ENCODE peak calls at places on chromosomes 6 and 20, in five cellular contexts. Q is IMR-90, S is AG09319, I is GM13977, G is neural progenitor cell. Z is an unnamed sample.

GRCh38 chr20:41482647-41483552 is 116.3 kb upstream of the EMILIN3 start:
- DNase-seq in Q (peak), G (no peak), S (peak), I (no peak), Z (no peak)

GRCh38 chr6:150929403-150929802 is 63.9 kb downstream of the MTHFD1L start:
- DNase-seq in Q (peak), I (no peak), G (no peak), S (no peak), Z (no peak)

GRCh38 chr20:62815066-62815991 is 1.5 kb upstream of the COL9A3 start:
- DNase-seq in S (no peak), G (peak), Q (peak), I (no peak), Z (no peak)

GRCh38 chr6:111737065-111737521 is 131.4 kb upstream of the TRAF3IP2 start:
- DNase-seq in S (no peak), G (no peak), I (no peak), Q (peak), Z (no peak)

GRCh38 chr6:63546697-63547096 is 25.6 kb upstream of the LOC128125822 start:
- DNase-seq in G (no peak), Q (no peak), S (no peak), I (no peak), Z (no peak)

GRCh38 chr6:137227872-137228302 is 8.7 kb upstream of the IFNGR1 start:
- DNase-seq in I (no peak), Q (no peak), G (no peak), S (no peak), Z (no peak)

GRCh38 chr6:145148392-145149175 is 586.7 kb downstream of the EPM2A start:
- DNase-seq in Q (peak), I (no peak), S (peak), G (no peak), Z (no peak)

GRCh38 chr6:165800337-165800736 is 137.3 kb upstream of the PDE10A start:
- DNase-seq in S (no peak), G (no peak), I (no peak), Q (no peak), Z (no peak)

GRCh38 chr6:71886184-71887005 is at the start of gene RIMS1:
- DNase-seq in I (peak), Q (no peak), G (peak), S (no peak), Z (peak)

GRCh38 chr6:90294614-90294988 is 2.0 kb downstream of the BACH2 start:
- DNase-seq in I (no peak), G (peak), S (no peak), Q (no peak), Z (no peak)

GRCh38 chr20:58545565-58546195 is 30.5 kb upstream of the APCDD1L start:
- DNase-seq in I (no peak), S (no peak), G (no peak), Q (no peak), Z (no peak)

GRCh38 chr20:57851025-57851682 is 141.3 kb upstream of the PMEPA1 start:
- DNase-seq in G (no peak), Q (no peak), S (no peak), I (no peak), Z (no peak)

GRCh38 chr20:32494498-32495216 is 90.5 kb downstream of the NOL4L start:
- DNase-seq in I (no peak), Q (no peak), G (no peak), S (no peak), Z (no peak)

GRCh38 chr6:44004625-44005506 is 122.4 kb downstream of the MRPL14 start:
- DNase-seq in S (no peak), Q (peak), I (no peak), G (no peak), Z (no peak)

GRCh38 chr6:53828971-53829697 is 34.3 kb downstream of the LRRC1 start:
- DNase-seq in S (no peak), I (no peak), Q (no peak), G (no peak), Z (no peak)

GRCh38 chr6:122610690-122611455 is 668 bp downstream of the PKIB start:
- DNase-seq in I (peak), Q (no peak), G (peak), S (no peak), Z (peak)

GRCh38 chr6:69835414-69836179 is 30.8 kb upstream of the COL19A1 start:
- DNase-seq in S (peak), I (peak), G (peak), Q (peak), Z (no peak)

GRCh38 chr20:32017711-32018251 is 7.5 kb downstream of the CCM2L start:
- DNase-seq in Q (no peak), G (peak), S (no peak), I (peak), Z (no peak)

DNA sequence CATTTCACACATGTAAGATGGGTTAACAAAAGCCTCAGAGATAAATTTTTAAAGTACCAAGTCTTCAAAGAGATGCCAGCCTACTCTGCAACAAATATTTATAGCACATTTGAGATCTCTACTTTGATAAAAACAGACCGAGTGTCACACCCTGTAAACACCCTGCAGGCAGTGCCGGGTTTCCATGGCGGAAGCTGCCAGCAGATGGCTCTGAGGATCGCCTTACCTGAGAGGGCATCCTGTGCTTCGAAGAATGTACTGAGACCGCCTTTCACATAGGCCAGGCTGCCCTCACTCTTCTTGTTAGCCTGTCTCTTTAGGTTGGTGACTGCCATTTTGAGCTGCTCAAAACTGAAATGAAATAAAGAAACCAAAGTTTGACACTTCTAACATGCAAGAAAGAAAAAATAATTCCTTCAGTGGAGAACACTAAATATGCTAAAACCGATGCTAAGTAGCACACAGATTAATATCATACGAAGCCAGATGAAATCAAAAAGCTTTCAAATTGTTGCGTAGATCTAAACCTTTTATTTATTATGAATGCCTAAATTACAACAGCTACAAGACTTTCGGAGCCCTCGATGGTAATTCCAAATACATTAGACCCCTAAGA is 39.3 kb downstream of the HUS1B start:
- DNase-seq in S (no peak), I (no peak), G (no peak), Q (no peak), Z (no peak)
- TF ChIP-seq CTCF in S (no peak), I (no peak), G (peak), Q (no peak), Z (no peak)

DNA sequence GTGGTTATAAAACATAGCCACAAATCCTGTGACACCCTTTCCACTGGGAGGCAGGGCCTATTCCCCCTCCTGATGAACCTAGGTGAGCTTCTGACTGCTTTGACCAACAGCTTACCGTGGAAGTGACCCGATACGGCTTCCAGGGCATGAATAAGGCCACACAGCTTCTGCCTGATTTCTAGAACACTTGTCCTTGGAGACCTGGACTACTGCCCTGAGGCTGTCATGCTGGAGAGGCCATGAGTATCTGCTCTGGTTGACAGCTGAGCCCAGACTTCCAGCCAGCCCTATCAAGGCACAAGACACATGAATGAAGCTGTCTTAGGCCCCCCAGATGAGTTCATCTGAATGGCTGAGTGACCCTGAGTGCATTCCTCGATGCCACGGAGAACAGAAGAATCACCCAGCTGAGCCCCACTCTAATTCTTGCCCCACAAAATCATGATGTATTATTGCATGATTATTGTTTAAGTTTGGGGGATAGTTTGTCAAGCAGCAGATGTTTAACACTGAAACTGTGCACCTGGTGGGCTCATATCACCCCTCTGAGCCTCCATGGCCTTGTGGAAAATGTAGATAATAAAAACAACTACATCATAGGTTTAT is 16.6 kb downstream of the TP53RK start:
- DNase-seq in Q (no peak), G (no peak), I (no peak), S (no peak), Z (no peak)
- TF ChIP-seq CTCF in Q (no peak), G (no peak), I (no peak), S (no peak), Z (no peak)

DNA sequence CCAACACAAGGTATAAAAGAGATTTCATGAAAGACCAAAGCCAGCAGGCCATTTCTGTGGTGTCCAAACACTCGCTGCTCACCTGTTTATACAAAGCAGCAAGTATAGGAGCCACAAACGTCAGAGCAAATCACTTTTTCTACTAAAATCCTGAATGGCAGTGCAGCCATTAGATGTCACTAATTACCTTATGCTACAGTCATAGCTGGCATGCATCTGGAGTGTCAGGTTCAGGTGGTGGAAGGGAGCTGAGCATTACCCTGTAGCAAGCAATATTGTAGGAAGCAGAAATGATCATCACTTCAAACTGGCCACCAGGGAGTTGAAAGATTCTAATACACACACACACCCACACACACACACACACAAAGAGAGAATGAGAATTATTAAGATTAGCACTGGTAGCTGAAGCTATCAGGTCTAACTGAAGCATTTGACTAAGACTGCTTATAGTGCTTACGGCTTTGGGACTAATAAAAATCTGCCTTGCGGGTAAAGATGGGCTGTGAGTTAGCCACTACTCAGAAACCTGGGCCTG is 75.8 kb downstream of the EFHC1 start:
- DNase-seq in S (no peak), Q (no peak), I (no peak), G (no peak), Z (no peak)
- TF ChIP-seq CTCF in S (no peak), Q (no peak), I (peak), G (no peak), Z (no peak)

DNA sequence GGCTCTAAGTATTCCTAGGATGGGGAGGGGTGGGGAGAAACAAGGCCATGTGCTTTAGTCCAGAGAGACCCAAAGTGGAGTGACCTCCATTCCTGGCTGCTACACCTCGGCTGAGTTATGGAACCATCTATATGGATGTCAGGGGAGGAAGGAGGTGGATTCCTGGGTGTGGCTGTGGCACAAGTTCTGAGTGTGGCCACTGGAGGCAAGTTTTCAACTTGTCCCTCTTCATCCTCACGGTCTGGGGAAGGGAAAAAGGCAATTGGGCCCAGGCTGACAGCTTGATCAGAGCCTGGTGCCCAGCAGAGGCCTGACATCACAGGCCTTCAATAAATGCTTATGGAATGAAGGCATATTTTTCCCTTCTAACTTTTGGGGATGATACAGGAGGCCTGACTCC is 2.0 kb upstream of the ITPR3 start:
- DNase-seq in S (no peak), Q (no peak), I (no peak), G (no peak), Z (no peak)
- TF ChIP-seq CTCF in S (no peak), Q (no peak), I (no peak), G (no peak), Z (peak)

GRCh38 chr6:93417421-93417996 is 1.9 kb downstream of the EPHA7 start:
- DNase-seq in S (no peak), I (peak), G (no peak), Q (no peak), Z (no peak)
- TF ChIP-seq CTCF in S (no peak), I (no peak), G (peak), Q (no peak), Z (peak)

GRCh38 chr6:47047097-47047478 is 5.0 kb upstream of the ADGRF1 start:
- DNase-seq in Q (no peak), S (no peak), G (no peak), I (no peak), Z (no peak)

GRCh38 chr6:47048638-47049037 is 6.5 kb upstream of the ADGRF1 start:
- DNase-seq in I (no peak), G (no peak), S (no peak), Q (no peak), Z (no peak)

GRCh38 chr6:47044418-47044817 is 2.3 kb upstream of the ADGRF1 start:
- DNase-seq in G (no peak), S (no peak), I (no peak), Q (no peak), Z (no peak)

GRCh38 chr6:47042238-47042843 is at the start of gene ADGRF1:
- DNase-seq in Q (no peak), G (no peak), I (no peak), S (no peak), Z (no peak)

DNA sequence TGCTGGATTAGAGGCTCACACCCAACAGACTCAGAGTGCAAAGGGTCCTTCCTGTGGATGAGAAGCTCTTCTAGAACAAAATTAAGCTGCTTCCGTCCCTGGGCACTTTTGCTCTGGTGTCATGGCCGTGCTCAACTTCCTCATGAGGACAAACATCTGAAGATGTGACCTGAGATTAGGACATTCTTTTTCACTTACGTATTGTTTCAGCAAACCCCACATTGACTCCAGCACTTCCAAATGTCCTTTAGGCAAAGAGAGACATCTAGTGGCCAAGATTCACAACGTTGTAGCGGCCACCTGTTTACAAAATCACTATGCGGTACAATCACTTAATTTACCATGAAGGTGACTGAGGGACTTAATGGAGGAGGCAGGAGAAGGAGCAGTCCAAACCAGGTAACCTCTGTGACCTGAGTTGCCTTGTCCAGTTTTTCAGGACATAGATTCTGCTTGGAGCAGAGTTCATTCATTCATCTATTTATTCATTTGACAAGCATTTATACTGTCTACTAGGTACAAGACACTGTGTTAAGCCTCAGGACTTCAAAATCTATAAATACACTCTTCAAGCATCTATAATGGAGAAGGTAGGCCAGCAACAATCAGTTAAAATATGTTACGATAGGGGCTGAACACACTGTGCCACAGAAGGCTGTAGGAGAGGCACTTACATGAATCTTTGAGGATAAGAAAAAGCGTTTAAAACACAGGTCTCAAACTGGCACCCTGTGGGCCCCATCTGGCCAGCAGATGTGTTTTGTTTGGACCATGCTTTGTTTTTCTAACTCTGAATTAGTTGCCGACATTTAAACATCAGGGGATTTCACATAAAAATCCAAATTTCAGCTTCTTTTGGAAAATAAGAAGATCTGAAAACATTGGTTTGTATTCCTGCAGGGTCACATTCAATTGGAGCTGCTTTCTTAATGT is 5.6 kb upstream of the ADGRF1 start:
- DNase-seq in Q (peak), I (peak), S (peak), G (peak), Z (peak)
- TF ChIP-seq CTCF in Q (peak), I (peak), S (peak), G (peak), Z (peak)

DNA sequence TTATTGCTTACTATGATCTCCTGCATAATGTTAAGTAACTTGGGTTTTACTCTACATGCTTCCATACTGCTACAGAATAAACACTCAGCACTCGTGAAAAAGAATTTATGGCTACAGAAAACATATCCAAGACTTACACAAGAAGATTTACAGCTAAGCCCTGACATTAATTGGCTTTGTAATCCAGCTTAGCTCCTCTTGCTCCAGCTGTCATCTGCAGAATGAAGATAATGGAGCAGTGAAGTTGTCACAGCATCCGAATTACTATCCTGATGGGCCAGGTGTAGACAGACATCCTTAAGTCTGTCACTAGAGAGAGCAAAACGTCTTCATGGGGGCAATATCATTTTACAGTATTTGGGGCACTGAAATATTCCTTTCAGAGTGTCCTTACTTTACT is 155.3 kb downstream of the PRKN start:
- DNase-seq in S (no peak), G (no peak), Q (no peak), I (no peak), Z (no peak)
- TF ChIP-seq CTCF in S (no peak), G (no peak), Q (no peak), I (no peak), Z (no peak)

GRCh38 chr20:51712501-51713212 is 55.5 kb downstream of the ATP9A start:
- DNase-seq in G (peak), Q (peak), S (no peak), I (no peak), Z (no peak)
- TF ChIP-seq CTCF in G (peak), Q (peak), S (peak), I (peak), Z (peak)